ENCODE peak calls at places on chromosomes 13 and 19, in five cellular contexts. K is EH; T is CD4-positive, alpha-beta T cell; E is KBM-7; S is stimulated activated CD8-positive, alpha-beta memory T cell treated with anti-CD3 and anti-CD28 coated beads, Interleukin-7, amount 100 ng/mL, for 48 hours. H is an unnamed sample.

GRCh38 chr19:56174550-56174949 is 1.3 kb upstream of the GALP start:
- DNase-seq in S (no peak), K (no peak), E (no peak), T (no peak), H (no peak)

GRCh38 chr13:28531195-28531955 is 36.4 kb upstream of the FLT1 start:
- DNase-seq in K (peak), S (no peak), T (no peak), E (no peak), H (no peak)

GRCh38 chr13:48950507-48950886 is 25.2 kb upstream of the FNDC3A start:
- DNase-seq in K (no peak), E (no peak), S (no peak), T (no peak), H (no peak)

GRCh38 chr19:46471116-46471733 is at the start of gene PNMA8A:
- DNase-seq in S (no peak), E (peak), T (no peak), K (peak), H (no peak)

GRCh38 chr19:23776507-23777205 is 18.0 kb upstream of the ZNF681 start:
- DNase-seq in T (no peak), S (no peak), K (no peak), E (no peak), H (no peak)

GRCh38 chr13:73714522-73714921 is 419.7 kb downstream of the KLF12 start:
- DNase-seq in K (no peak), T (no peak), E (no peak), S (no peak), H (no peak)

GRCh38 chr13:111474136-111475002 is 153.9 kb downstream of the TEX29 start:
- DNase-seq in S (no peak), K (peak), T (no peak), E (peak), H (no peak)

GRCh38 chr19:50501186-50501567 is 9.8 kb downstream of the JOSD2 start:
- DNase-seq in S (no peak), T (no peak), E (no peak), K (no peak), H (no peak)

GRCh38 chr13:98778749-98779148 is 26.3 kb upstream of the SLC15A1 start:
- DNase-seq in S (no peak), T (no peak), K (no peak), E (no peak), H (no peak)

GRCh38 chr19:41311613-41312012 is 1.6 kb downstream of the CCDC97 start:
- DNase-seq in K (peak), T (no peak), S (no peak), E (no peak), H (no peak)

GRCh38 chr13:51223284-51224270 is 1.4 kb downstream of the FAM124A start:
- DNase-seq in K (no peak), S (no peak), E (no peak), T (no peak), H (no peak)

GRCh38 chr19:10919352-10920287 is 8.8 kb downstream of the YIPF2 start:
- DNase-seq in K (no peak), S (no peak), T (no peak), E (no peak), H (no peak)

GRCh38 chr13:83620535-83621220 is 261.6 kb downstream of the SLITRK1 start:
- DNase-seq in E (no peak), K (peak), S (no peak), T (no peak), H (no peak)

GRCh38 chr13:31556376-31556775 is 182.9 kb upstream of the RXFP2 start:
- DNase-seq in T (no peak), K (peak), E (no peak), S (no peak), H (no peak)

GRCh38 chr13:110365876-110366275 is 58.8 kb downstream of the COL4A2 start:
- DNase-seq in E (no peak), K (no peak), S (no peak), T (no peak), H (no peak)

GRCh38 chr19:47111081-47111589 is 2.4 kb downstream of the ZC3H4 start:
- DNase-seq in K (peak), T (peak), E (peak), S (no peak), H (peak)

GRCh38 chr13:33612641-33613638 is 205.0 kb upstream of the RFC3 start:
- DNase-seq in T (no peak), E (no peak), K (no peak), S (no peak), H (no peak)

GRCh38 chr13:113544896-113545295 is 39.7 kb upstream of the TFDP1 start:
- DNase-seq in T (no peak), E (no peak), K (no peak), S (no peak), H (no peak)

GRCh38 chr19:43674630-43674982 is 4.6 kb upstream of the PLAUR start:
- DNase-seq in E (peak), S (no peak), K (peak), T (no peak), H (no peak)

H was measured in activated CD4-positive, CD25-positive, alpha-beta regulatory T cell treated with anti-CD3 and anti-CD28 coated beads, Interleukin-2, amount 50 U/mL, for 72 hours.